ENCODE peak calls at places on chromosomes 2 and 18, in six cellular contexts. X is endothelial cell, E is endothelial cell of umbilical vein, U is fibroblast of the aortic adventitia, F is uterus, M is astrocyte of the spinal cord. B is an unnamed sample.

GRCh38 chr2:181170256-181170655 is 189.9 kb downstream of the UBE2E3 start:
- DNase-seq in M (no peak), U (no peak), X (no peak), F (no peak), E (no peak), B (no peak)

GRCh38 chr2:124804014-124804940 is 779.2 kb downstream of the CNTNAP5 start:
- DNase-seq in U (peak), F (no peak), M (no peak), E (no peak), X (peak), B (no peak)

GRCh38 chr2:233430091-233430490 is 75.8 kb downstream of the DGKD start:
- DNase-seq in F (no peak), E (peak), X (no peak), U (peak), M (no peak), B (no peak)

GRCh38 chr2:240640939-240641338 is 15.7 kb downstream of the GPR35 start:
- DNase-seq in F (no peak), U (peak), X (no peak), M (no peak), E (no peak), B (no peak)

GRCh38 chr2:132632000-132632649 is 37.9 kb downstream of the LYPD1 start:
- DNase-seq in E (no peak), F (no peak), X (no peak), M (peak), U (peak), B (no peak)

GRCh38 chr2:180675170-180675569 is 305.2 kb upstream of the UBE2E3 start:
- DNase-seq in F (no peak), X (no peak), U (no peak), E (no peak), M (no peak), B (no peak)

GRCh38 chr2:30731248-30731647 is 76.0 kb downstream of the CAPN13 start:
- DNase-seq in U (no peak), X (no peak), F (no peak), M (no peak), E (no peak), B (no peak)

GRCh38 chr18:8982416-8983183 is 119.9 kb upstream of the NDUFV2 start:
- DNase-seq in E (peak), U (peak), M (peak), X (peak), F (no peak), B (no peak)

GRCh38 chr2:39008663-39009062 is 112.2 kb downstream of the SOS1 start:
- DNase-seq in F (no peak), X (no peak), M (peak), U (peak), E (peak), B (no peak)

GRCh38 chr2:149451417-149452165 is 121.2 kb downstream of the LYPD6 start:
- DNase-seq in F (no peak), U (no peak), E (no peak), M (no peak), X (no peak), B (no peak)

GRCh38 chr2:174574657-174575056 is 22.9 kb downstream of the WIPF1 start:
- DNase-seq in U (peak), X (no peak), F (no peak), M (no peak), E (no peak), B (no peak)

GRCh38 chr18:46518438-46518837 is 138.6 kb downstream of the LOXHD1 start:
- DNase-seq in U (no peak), F (no peak), X (no peak), E (no peak), M (no peak), B (no peak)

GRCh38 chr18:29436459-29436858 is 1259.5 kb upstream of the CDH2 start:
- DNase-seq in M (no peak), X (no peak), E (no peak), U (no peak), F (no peak), B (no peak)
- TF ChIP-seq CTCF in M (no peak), X (peak), E (no peak), U (no peak), F (no peak), B (no peak)

DNA sequence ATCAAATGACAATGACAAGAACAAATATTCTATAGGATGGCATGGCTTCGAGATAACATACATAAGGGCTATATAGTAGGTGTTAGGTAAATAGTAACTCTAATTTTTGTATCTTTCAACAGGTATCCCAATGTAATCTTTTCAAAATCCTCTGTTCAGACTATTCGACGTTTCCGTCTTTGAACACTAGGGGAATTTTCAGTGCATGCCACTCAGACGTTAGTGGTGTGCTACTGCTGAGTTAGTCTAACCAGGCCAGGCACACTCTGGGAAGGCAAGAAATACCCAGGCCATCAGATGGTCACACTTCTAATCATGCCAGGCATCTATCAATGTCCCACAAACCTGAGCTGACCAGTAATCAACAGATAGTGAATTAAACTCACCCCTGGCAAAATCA is 14.6 kb upstream of the CREG2 start:
- DNase-seq in F (no peak), X (no peak), M (no peak), U (no peak), E (no peak), B (no peak)
- TF ChIP-seq CTCF in F (no peak), X (peak), M (no peak), U (no peak), E (no peak), B (no peak)

GRCh38 chr2:34567128-34567527 is 968.0 kb upstream of the FAM98A start:
- DNase-seq in E (no peak), X (no peak), F (no peak), U (no peak), M (no peak), B (no peak)

DNA sequence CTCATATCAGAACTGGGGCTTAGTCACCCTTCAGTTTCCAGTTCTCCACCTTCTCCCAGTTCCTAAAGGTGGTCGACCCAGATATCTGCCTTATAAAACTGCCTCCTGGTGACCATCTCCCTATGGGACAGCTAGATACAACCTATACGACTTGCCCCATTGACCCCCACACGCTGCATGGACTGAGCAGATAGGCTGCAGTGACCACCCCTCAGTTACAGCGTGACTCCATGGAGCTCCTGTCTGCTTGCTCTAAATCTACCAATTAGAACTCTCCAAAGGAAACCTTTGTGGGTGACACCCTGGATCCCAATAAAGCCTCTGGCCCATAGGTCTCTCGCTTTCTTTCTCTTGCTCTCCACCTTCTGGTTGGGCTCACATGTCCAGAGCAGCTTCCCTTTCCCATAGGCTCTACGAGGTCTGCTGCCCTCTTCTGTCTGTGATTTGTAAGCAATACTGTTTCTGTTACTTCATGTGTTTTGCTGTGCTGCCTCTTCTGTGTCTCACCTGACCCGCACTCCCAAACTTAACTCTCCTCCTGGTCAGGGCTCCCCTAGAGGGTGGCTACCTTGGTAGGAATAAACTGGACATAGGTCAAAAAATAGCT is 971.3 kb upstream of the FAM98A start:
- DNase-seq in F (no peak), U (no peak), M (no peak), X (no peak), E (no peak), B (no peak)
- TF ChIP-seq CTCF in F (no peak), U (no peak), M (no peak), X (no peak), E (no peak), B (no peak)

DNA sequence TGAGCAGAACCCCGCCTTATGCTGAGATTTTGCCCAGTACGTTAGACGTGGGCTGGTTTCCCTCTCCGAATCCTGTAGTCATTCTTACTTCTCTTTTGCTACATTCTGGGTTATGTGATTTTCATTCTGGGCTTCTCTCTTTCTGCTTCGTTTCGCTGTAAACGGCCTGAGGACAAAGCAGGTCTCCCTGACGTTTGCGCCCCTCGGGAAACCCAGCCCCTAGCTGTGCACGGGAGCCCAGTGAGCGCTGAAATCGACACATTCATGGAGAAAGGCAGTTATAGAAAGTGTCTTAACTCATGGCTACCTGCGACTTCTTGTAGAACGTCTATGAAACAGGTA is 22.7 kb upstream of the MC5R start:
- DNase-seq in M (no peak), E (no peak), X (no peak), U (no peak), F (no peak), B (no peak)
- TF ChIP-seq CTCF in M (no peak), E (no peak), X (no peak), U (no peak), F (no peak), B (no peak)